ENCODE peak calls at places on chromosomes 3 and 15, in six cellular contexts. F is B cell, X is heart left ventricle, N is choroid plexus epithelial cell, R is nephron progenitor cell, I is GM23338. C is an unnamed sample.
A peak's percentile ranks its signal among the peaks of the same experiment; 100 is the strongest.

GRCh38 chr3:190671658-190672057 is 157.8 kb downstream of the IL1RAP start:
- DNase-seq in F (no peak), X (no peak), N (peak; percentile 45), R (no peak), I (no peak), C (peak; percentile 15)

GRCh38 chr3:181616088-181617070 is 95.3 kb upstream of the SOX2 start:
- DNase-seq in F (no peak), X (no peak), N (no peak), R (no peak), I (no peak), C (no peak)

GRCh38 chr3:182259579-182259978 is 533.7 kb upstream of the ATP11B start:
- DNase-seq in F (no peak), X (peak; percentile 19), N (no peak), R (peak; percentile 39), I (peak; percentile 58), C (no peak)

GRCh38 chr3:31571325-31571724 is 38.6 kb downstream of the STT3B start:
- DNase-seq in F (no peak), X (no peak), N (no peak), R (no peak), I (no peak), C (no peak)

GRCh38 chr15:69478259-69478687 is 25.7 kb downstream of the RPLP1 start:
- DNase-seq in F (no peak), X (peak; percentile 42), N (peak; percentile 75), R (peak; percentile 86), I (peak; percentile 90), C (peak; percentile 39)

GRCh38 chr3:124401841-124402240 is 328.4 kb upstream of the UMPS start:
- DNase-seq in F (no peak), X (no peak), N (peak; percentile 18), R (no peak), I (no peak), C (peak; percentile 12)

GRCh38 chr15:35871812-35872211 is 325.8 kb upstream of the DPH6 start:
- DNase-seq in F (no peak), X (no peak), N (no peak), R (no peak), I (no peak), C (no peak)

GRCh38 chr15:90839187-90840071 is 29.0 kb upstream of the FURIN start:
- DNase-seq in F (no peak), X (no peak), N (peak; percentile 33), R (no peak), I (peak; percentile 94), C (peak; percentile 72)

GRCh38 chr3:114363554-114364202 is 69.8 kb downstream of the TIGIT start:
- DNase-seq in F (no peak), X (no peak), N (peak; percentile 64), R (no peak), I (no peak), C (no peak)

GRCh38 chr15:49088996-49089395 is 42.8 kb upstream of the SECISBP2L start:
- DNase-seq in F (no peak), X (no peak), N (no peak), R (no peak), I (no peak), C (no peak)

GRCh38 chr15:68699881-68700394 is 120.8 kb downstream of the ANP32A start:
- DNase-seq in F (no peak), X (peak; percentile 61), N (no peak), R (peak; percentile 21), I (no peak), C (no peak)

GRCh38 chr3:11159421-11159904 is 5.2 kb downstream of the HRH1 start:
- DNase-seq in F (no peak), X (no peak), N (peak; percentile 83), R (no peak), I (peak; percentile 27), C (peak; percentile 43)

GRCh38 chr15:64246364-64247189 is 83.8 kb upstream of the PPIB start:
- DNase-seq in F (no peak), X (no peak), N (peak; percentile 90), R (no peak), I (peak; percentile 34), C (peak; percentile 60)

GRCh38 chr3:79490165-79491028 is 277.4 kb downstream of the ROBO1 start:
- DNase-seq in F (no peak), X (peak; percentile 37), N (peak; percentile 97), R (no peak), I (peak; percentile 29), C (peak; percentile 95)

GRCh38 chr3:34107669-34108068 is 309.2 kb downstream of the PDCD6IP start:
- DNase-seq in F (no peak), X (no peak), N (no peak), R (no peak), I (no peak), C (no peak)

GRCh38 chr15:25246641-25247417 is 192.0 kb downstream of the UBE3A start:
- DNase-seq in F (no peak), X (peak; percentile 9), N (no peak), R (no peak), I (no peak), C (no peak)

GRCh38 chr3:39108309-39108708 is 829 bp downstream of the TTC21A start:
- DNase-seq in F (peak; percentile 77), X (no peak), N (no peak), R (no peak), I (no peak), C (no peak)

GRCh38 chr3:13835246-13835645 is 44.6 kb downstream of the WNT7A start:
- DNase-seq in F (no peak), X (no peak), N (no peak), R (no peak), I (no peak), C (no peak)

GRCh38 chr3:136559896-136560295 is 192.3 kb downstream of the STAG1 start:
- DNase-seq in F (no peak), X (no peak), N (no peak), R (no peak), I (peak; percentile 54), C (no peak)

GRCh38 chr15:22955544-22956085 is 24.6 kb downstream of the CYFIP1 start:
- DNase-seq in F (no peak), X (no peak), N (no peak), R (no peak), I (no peak), C (no peak)

GRCh38 chr3:50971487-50971924 is 296.8 kb downstream of the DOCK3 start:
- DNase-seq in F (no peak), X (no peak), N (peak; percentile 72), R (peak; percentile 41), I (peak; percentile 86), C (peak; percentile 13)

GRCh38 chr15:28963711-28964081 is 77.9 kb downstream of the APBA2 start:
- DNase-seq in F (no peak), X (no peak), N (no peak), R (no peak), I (no peak), C (no peak)

GRCh38 chr3:10437272-10437994 is 68.0 kb downstream of the ATP2B2 start:
- DNase-seq in F (peak; percentile 60), X (no peak), N (peak; percentile 74), R (no peak), I (no peak), C (peak; percentile 4)

GRCh38 chr3:122758877-122759670 is 34.6 kb downstream of the HSPBAP1 start:
- DNase-seq in F (no peak), X (no peak), N (peak; percentile 15), R (no peak), I (no peak), C (no peak)

GRCh38 chr3:122760457-122761271 is 33.0 kb downstream of the HSPBAP1 start:
- DNase-seq in F (no peak), X (no peak), N (peak; percentile 74), R (peak; percentile 5), I (peak; percentile 92), C (no peak)

GRCh38 chr3:122754867-122755835 is 38.5 kb downstream of the HSPBAP1 start:
- DNase-seq in F (no peak), X (no peak), N (peak; percentile 80), R (peak; percentile 5), I (peak; percentile 90), C (peak; percentile 23)
- TF ChIP-seq CTCF in F (peak; percentile 76), X (peak; percentile 60), N (peak; percentile 94), R (peak; percentile 69), I (peak; percentile 95), C (peak; percentile 74)

DNA sequence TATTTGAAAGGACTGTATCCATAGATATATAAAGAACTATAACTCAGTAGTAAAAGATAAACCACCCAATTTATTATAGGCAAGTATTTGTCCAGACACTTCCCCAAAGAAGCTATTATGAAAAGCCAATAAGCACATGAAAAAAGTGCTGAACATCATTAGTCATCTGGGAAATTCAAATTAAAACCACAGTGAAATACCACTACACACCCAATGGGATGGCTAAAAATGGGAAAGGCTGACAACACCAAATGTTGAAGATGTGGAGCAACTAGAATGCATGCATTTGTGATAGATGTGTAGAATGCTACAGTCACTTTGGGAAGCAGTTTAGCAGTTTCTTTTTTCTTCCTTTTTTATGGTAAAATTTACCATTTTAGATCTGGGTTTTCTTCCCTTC is 147.0 kb downstream of the PDE8A start:
- DNase-seq in F (no peak), X (no peak), N (no peak), R (no peak), I (no peak), C (no peak)
- TF ChIP-seq CTCF in F (no peak), X (no peak), N (no peak), R (no peak), I (no peak), C (no peak)

DNA sequence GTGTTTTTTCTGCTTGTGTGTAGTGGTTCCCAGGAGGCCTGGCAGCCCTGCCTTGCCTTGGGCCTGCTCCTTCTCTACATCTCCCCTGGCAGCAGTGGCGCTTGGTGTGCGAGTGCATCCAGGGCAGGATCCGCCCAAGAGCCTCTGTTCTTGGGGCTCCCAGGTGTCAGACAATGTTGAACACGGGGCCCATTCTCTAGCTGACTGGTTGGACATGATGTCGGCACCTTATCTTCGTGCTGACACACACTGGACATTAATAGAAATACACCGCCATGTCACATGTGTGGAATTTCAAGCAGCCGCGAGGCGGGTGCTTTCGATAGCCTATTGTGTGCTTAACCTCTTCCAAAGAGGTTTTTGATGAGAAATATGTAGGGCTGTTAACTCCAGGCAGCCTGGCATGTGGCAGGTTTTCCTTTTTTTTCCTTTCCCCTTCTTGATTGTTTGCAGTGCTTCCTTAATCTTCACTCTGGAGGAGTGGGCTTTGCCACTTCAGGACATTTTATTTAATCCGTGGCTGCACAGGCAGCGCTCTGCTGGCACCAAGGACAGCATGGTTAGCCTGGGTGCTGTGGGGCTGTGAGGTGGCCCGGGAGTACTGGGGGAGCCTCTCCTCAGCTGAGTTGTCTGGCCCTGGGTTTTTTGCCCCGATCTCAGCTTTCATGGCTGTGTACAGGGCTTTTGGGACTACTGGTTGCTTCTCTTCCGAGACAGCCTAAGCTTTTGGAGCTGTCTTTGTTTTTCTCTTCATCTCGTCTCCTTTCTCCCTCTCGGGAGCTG is 42.5 kb downstream of the CHCHD6 start:
- DNase-seq in F (no peak), X (peak; percentile 72), N (peak; percentile 76), R (no peak), I (no peak), C (peak; percentile 16)
- TF ChIP-seq CTCF in F (no peak), X (no peak), N (peak; percentile 46), R (no peak), I (no peak), C (peak; percentile 15)

DNA sequence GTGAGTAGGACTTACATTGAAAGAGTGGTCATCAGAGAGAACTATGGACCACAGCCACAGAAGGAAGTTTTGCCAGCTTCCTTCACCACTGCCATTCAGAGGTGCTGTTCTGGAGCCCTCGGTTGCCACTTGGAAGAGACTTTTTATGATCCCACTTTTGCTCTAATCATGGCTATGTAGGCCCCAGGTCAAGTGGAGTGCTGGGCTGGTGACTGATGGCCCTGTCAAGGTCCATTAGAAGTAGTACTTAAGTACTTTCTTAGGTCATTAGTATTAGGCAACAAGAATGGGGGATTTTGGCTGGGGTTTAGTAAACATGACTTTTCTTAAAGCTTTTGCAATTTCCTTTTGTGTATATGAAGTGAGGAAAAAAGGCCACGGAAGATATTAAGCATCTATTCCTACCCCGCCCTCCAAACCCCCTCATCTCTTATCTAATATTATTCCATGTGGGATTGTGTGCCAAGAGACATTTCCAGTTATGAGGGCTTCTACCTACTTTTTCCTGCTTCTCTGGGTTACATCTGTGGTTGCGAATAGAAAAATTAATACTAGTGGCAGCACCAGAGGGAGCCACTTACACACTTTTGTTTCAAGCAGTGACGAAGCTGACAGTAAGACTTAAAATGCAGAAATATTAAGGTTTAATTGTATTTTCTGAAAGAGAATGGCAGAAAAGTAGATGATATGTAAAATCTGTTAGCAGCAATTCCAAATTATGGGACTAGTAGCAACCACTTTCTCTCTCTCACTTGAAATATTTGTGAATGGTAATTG is 13.9 kb downstream of the NLGN1 start:
- DNase-seq in F (no peak), X (peak; percentile 20), N (peak; percentile 60), R (no peak), I (peak; percentile 37), C (peak; percentile 34)
- TF ChIP-seq CTCF in F (no peak), X (peak; percentile 29), N (peak; percentile 58), R (no peak), I (peak; percentile 58), C (peak; percentile 47)

C was measured in astrocyte of the cerebellum.